ENCODE peak calls at places on chromosome 1, in eight cellular contexts. G, H, Q, A, P, K, S and D are unnamed samples.

GRCh38 chr1:179586107-179586823 is 5.4 kb upstream of the TDRD5 start:
- DNase-seq in G (no peak), H (peak), Q (no peak), A (peak), P (no peak), K (no peak), S (peak), D (peak)

GRCh38 chr1:15196807-15197530 is 43.4 kb downstream of the TMEM51 start:
- DNase-seq in G (peak), H (peak), Q (no peak), A (no peak), P (peak), K (no peak), S (no peak), D (no peak)

GRCh38 chr1:89831462-89832113 is 10.8 kb downstream of the LRRC8D start:
- DNase-seq in G (no peak), H (no peak), Q (no peak), A (no peak), P (no peak), K (no peak), S (no peak), D (no peak)

GRCh38 chr1:41626146-41626545 is 141.7 kb upstream of the EDN2 start:
- DNase-seq in G (no peak), H (no peak), Q (no peak), A (peak), P (no peak), K (peak), S (peak), D (no peak)

GRCh38 chr1:67817319-67817718 is 15.9 kb downstream of the GNG12 start:
- DNase-seq in G (no peak), H (no peak), Q (no peak), A (no peak), P (no peak), K (no peak), S (no peak), D (no peak)

GRCh38 chr1:45802343-45803298 is 791 bp upstream of the MAST2 start:
- DNase-seq in G (peak), H (peak), Q (peak), A (peak), P (peak), K (no peak), S (peak), D (peak)

GRCh38 chr1:65180977-65181376 is 33.0 kb downstream of the AK4 start:
- DNase-seq in G (no peak), H (no peak), Q (no peak), A (no peak), P (no peak), K (no peak), S (no peak), D (no peak)

GRCh38 chr1:78145105-78145580 is 99.4 kb downstream of the GIPC2 start:
- DNase-seq in G (peak), H (peak), Q (peak), A (peak), P (peak), K (no peak), S (peak), D (peak)

GRCh38 chr1:114061431-114061830 is 82.2 kb downstream of the OLFML3 start:
- DNase-seq in G (no peak), H (peak), Q (no peak), A (no peak), P (no peak), K (no peak), S (no peak), D (no peak)

GRCh38 chr1:26627959-26628358 is 67.9 kb upstream of the ARID1A start:
- DNase-seq in G (no peak), H (no peak), Q (no peak), A (no peak), P (no peak), K (no peak), S (no peak), D (no peak)

GRCh38 chr1:14326857-14327256 is 271.6 kb upstream of the KAZN start:
- DNase-seq in G (no peak), H (no peak), Q (no peak), A (no peak), P (no peak), K (no peak), S (no peak), D (no peak)

GRCh38 chr1:100034465-100034864 is 64.7 kb downstream of the SLC35A3 start:
- DNase-seq in G (no peak), H (peak), Q (no peak), A (no peak), P (no peak), K (no peak), S (no peak), D (no peak)

GRCh38 chr1:40314721-40315238 is 2.3 kb downstream of the COL9A2 start:
- DNase-seq in G (no peak), H (peak), Q (no peak), A (no peak), P (no peak), K (no peak), S (no peak), D (no peak)

GRCh38 chr1:77744576-77744975 is 15.1 kb downstream of the USP33 start:
- DNase-seq in G (no peak), H (no peak), Q (no peak), A (no peak), P (no peak), K (no peak), S (no peak), D (no peak)

GRCh38 chr1:47230692-47231313 is 1.2 kb downstream of the TAL1 start:
- DNase-seq in G (no peak), H (peak), Q (no peak), A (no peak), P (no peak), K (no peak), S (no peak), D (no peak)
- H3K4me3 ChIP-seq in G (peak), H (no peak), Q (peak), A (no peak), P (peak), K (peak), S (no peak), D (peak)

GRCh38 chr1:198888379-198888778 is 249.5 kb downstream of the PTPRC start:
- DNase-seq in G (no peak), H (no peak), Q (no peak), A (no peak), P (no peak), K (no peak), S (no peak), D (no peak)
- H3K4me3 ChIP-seq in G (no peak), H (no peak), Q (no peak), A (no peak), P (no peak), K (no peak), S (no peak), D (no peak)

DNA sequence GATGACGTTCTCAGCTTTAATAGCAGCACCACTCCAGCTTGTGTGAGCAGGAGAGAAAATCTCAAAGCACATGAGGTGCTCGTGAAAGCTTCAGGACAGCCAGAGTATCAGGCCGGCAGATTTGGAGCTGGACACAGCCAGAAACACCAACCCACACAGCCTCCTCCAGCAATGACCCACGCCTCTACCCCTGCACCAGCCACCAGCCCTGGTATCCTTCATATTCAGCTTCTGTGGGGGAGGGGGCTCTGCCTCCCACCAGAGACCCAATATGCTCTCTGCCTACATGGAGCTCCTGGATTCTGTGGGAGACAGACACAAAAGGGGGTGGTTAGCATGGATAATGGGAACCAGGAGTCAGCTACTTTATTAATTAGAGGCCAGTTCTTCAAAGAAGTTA is 133.6 kb upstream of the FMN2 start:
- DNase-seq in G (no peak), H (no peak), Q (no peak), A (no peak), P (no peak), K (no peak), S (no peak), D (no peak)
- H3K4me3 ChIP-seq in G (no peak), H (no peak), Q (no peak), A (no peak), P (no peak), K (no peak), S (no peak), D (no peak)

GRCh38 chr1:939511-940107 is 15.9 kb downstream of the SAMD11 start:
- DNase-seq in G (no peak), H (no peak), Q (no peak), A (no peak), P (no peak), K (no peak), S (no peak), D (no peak)

GRCh38 chr1:940121-941026 is 16.7 kb downstream of the SAMD11 start:
- DNase-seq in G (no peak), H (peak), Q (peak), A (no peak), P (no peak), K (peak), S (peak), D (no peak)

GRCh38 chr1:937521-937920 is 13.8 kb downstream of the SAMD11 start:
- DNase-seq in G (no peak), H (no peak), Q (no peak), A (no peak), P (no peak), K (no peak), S (no peak), D (no peak)

GRCh38 chr1:938088-938683 is 14.5 kb downstream of the SAMD11 start:
- DNase-seq in G (no peak), H (peak), Q (peak), A (peak), P (peak), K (no peak), S (no peak), D (no peak)

DNA sequence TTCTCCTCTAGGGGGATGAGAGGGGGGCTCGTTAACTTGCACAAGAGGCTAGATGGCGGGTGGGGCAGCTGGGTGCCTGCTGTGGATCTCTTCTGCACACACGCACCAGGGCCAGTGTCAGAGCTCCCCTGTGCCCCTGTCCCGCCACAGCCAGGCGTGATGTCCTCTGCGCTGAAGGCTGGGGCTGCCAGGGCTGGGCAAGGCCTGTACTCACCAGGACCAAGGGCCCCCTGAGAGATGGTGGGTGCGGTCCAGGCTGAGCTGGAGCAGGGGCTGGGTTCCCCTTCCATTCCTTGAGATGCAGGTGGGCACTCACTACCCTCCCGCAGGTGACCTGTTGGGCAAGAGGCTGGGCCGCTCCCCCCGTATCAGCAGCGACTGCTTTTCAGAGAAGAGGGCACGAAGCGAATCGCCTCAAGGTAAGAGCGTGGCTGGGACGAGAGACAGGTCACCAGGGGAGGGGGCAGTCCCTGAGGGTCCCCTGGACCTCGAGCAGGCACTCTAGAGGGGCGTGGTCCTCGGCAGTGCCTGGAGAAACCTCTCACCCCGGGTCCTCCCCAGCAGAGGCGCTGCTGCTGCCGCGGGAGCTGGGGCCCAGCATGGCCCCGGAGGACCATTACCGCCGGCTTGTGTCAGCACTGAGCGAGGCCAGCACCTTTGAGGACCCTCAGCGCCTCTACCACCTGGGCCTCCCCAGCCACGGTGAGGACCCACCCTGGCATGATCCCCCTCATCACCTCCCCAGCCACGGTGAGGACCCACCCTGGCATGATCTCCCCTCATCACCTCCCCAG is 15.2 kb downstream of the SAMD11 start:
- DNase-seq in G (no peak), H (no peak), Q (no peak), A (no peak), P (no peak), K (no peak), S (no peak), D (no peak)
- H3K4me3 ChIP-seq in G (no peak), H (no peak), Q (no peak), A (no peak), P (no peak), K (no peak), S (no peak), D (no peak)

DNA sequence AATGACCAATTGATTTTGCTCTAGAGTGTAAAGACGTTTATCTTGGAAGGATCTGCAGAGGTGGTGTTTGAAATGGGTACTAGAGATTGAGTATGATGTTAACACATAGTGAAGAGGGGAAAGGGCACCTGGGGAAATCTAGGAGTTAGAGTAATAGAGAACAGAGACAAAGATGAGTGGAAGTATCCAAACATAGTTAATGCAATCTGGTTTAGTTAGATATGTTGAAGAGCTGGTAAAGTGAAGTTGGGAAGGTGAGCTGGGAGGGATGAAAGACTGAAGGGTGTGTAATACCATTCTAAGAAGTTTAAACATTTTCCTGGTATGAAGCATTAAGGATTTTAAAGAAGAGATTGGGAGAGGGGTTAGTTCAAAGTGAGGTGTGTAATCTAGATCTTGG is 11.0 kb downstream of the XPR1 start:
- DNase-seq in G (no peak), H (no peak), Q (no peak), A (no peak), P (no peak), K (no peak), S (no peak), D (no peak)
- H3K4me3 ChIP-seq in G (no peak), H (no peak), Q (no peak), A (no peak), P (no peak), K (no peak), S (no peak), D (no peak)